ENCODE peak calls at places on chromosomes 4 and X, in five cellular contexts. One of them, this sample, is unnamed.

GRCh38 chrX:130117166-130117565 is 6.9 kb upstream of the ELF4 start:
- DNase-seq in heart right ventricle: no peak
- DNase-seq in globus pallidus: no peak
- DNase-seq in left ventricle myocardium superior: no peak
- DNase-seq in NCI-H2081: no peak
- DNase-seq in this sample: no peak

GRCh38 chrX:8987672-8988250 is 46.2 kb downstream of the FAM9B start:
- DNase-seq in left ventricle myocardium superior: no peak
- DNase-seq in NCI-H2081: no peak
- DNase-seq in heart right ventricle: no peak
- DNase-seq in globus pallidus: no peak
- DNase-seq in this sample: no peak

GRCh38 chr4:3217771-3218170 is 31.2 kb upstream of the MSANTD1 start:
- DNase-seq in left ventricle myocardium superior: peak; percentile 21
- DNase-seq in NCI-H2081: no peak
- DNase-seq in heart right ventricle: no peak
- DNase-seq in globus pallidus: no peak
- DNase-seq in this sample: no peak

GRCh38 chrX:135484636-135485289 is 35.7 kb upstream of the INTS6L start:
- DNase-seq in heart right ventricle: no peak
- DNase-seq in globus pallidus: peak; percentile 14
- DNase-seq in left ventricle myocardium superior: no peak
- DNase-seq in NCI-H2081: peak; percentile 31
- DNase-seq in this sample: no peak

GRCh38 chr4:15498356-15498755 is 28.7 kb downstream of the CC2D2A start:
- DNase-seq in left ventricle myocardium superior: no peak
- DNase-seq in globus pallidus: no peak
- DNase-seq in NCI-H2081: no peak
- DNase-seq in heart right ventricle: no peak
- DNase-seq in this sample: no peak

GRCh38 chrX:11381464-11381863 is 88.3 kb downstream of the AMELX start:
- DNase-seq in globus pallidus: peak; percentile 22
- DNase-seq in heart right ventricle: no peak
- DNase-seq in NCI-H2081: peak; percentile 26
- DNase-seq in left ventricle myocardium superior: no peak
- DNase-seq in this sample: no peak

GRCh38 chr4:36747277-36748129 is 466.1 kb downstream of the DTHD1 start:
- DNase-seq in NCI-H2081: no peak
- DNase-seq in heart right ventricle: no peak
- DNase-seq in left ventricle myocardium superior: no peak
- DNase-seq in globus pallidus: no peak
- DNase-seq in this sample: no peak

GRCh38 chrX:14027511-14028019 is 2.1 kb downstream of the GEMIN8 start:
- DNase-seq in heart right ventricle: no peak
- DNase-seq in globus pallidus: peak; percentile 80
- DNase-seq in left ventricle myocardium superior: no peak
- DNase-seq in NCI-H2081: no peak
- DNase-seq in this sample: no peak

GRCh38 chr4:24078347-24078962 is 188.6 kb upstream of the PPARGC1A start:
- DNase-seq in left ventricle myocardium superior: no peak
- DNase-seq in heart right ventricle: no peak
- DNase-seq in globus pallidus: no peak
- DNase-seq in NCI-H2081: no peak
- DNase-seq in this sample: no peak

GRCh38 chr4:8010618-8011017 is 71.0 kb upstream of the AFAP1 start:
- DNase-seq in NCI-H2081: peak; percentile 98
- DNase-seq in left ventricle myocardium superior: peak; percentile 35
- DNase-seq in globus pallidus: peak; percentile 82
- DNase-seq in heart right ventricle: no peak
- DNase-seq in this sample: peak; percentile 67

GRCh38 chr4:14289708-14290107 is 662.2 kb upstream of the BOD1L1 start:
- DNase-seq in heart right ventricle: no peak
- DNase-seq in NCI-H2081: no peak
- DNase-seq in globus pallidus: no peak
- DNase-seq in left ventricle myocardium superior: no peak
- DNase-seq in this sample: no peak

GRCh38 chr4:1723131-1723801 is 1.9 kb downstream of the TACC3 start:
- DNase-seq in globus pallidus: no peak
- DNase-seq in NCI-H2081: no peak
- DNase-seq in left ventricle myocardium superior: no peak
- DNase-seq in heart right ventricle: no peak
- DNase-seq in this sample: peak; percentile 67

GRCh38 chrX:103101280-103102042 is 8.5 kb upstream of the NXF3 start:
- DNase-seq in NCI-H2081: no peak
- DNase-seq in globus pallidus: no peak
- DNase-seq in heart right ventricle: no peak
- DNase-seq in left ventricle myocardium superior: no peak
- DNase-seq in this sample: no peak

GRCh38 chr4:158209825-158210807 is at the start of gene TMEM144:
- DNase-seq in globus pallidus: peak; percentile 96
- DNase-seq in NCI-H2081: peak; percentile 44
- DNase-seq in heart right ventricle: peak; percentile 88
- DNase-seq in left ventricle myocardium superior: peak; percentile 95
- DNase-seq in this sample: peak; percentile 96

GRCh38 chrX:77918568-77918967 is 8.1 kb downstream of the ATP7A start:
- DNase-seq in left ventricle myocardium superior: no peak
- DNase-seq in heart right ventricle: no peak
- DNase-seq in NCI-H2081: no peak
- DNase-seq in globus pallidus: no peak
- DNase-seq in this sample: no peak

GRCh38 chr4:137531121-137531520 is 1.2 kb downstream of the PCDH18 start:
- DNase-seq in globus pallidus: peak; percentile 33
- DNase-seq in left ventricle myocardium superior: no peak
- DNase-seq in NCI-H2081: no peak
- DNase-seq in heart right ventricle: no peak
- DNase-seq in this sample: no peak

GRCh38 chrX:138925330-138925729 is 213.8 kb upstream of the FGF13 start:
- DNase-seq in NCI-H2081: no peak
- DNase-seq in globus pallidus: no peak
- DNase-seq in left ventricle myocardium superior: no peak
- DNase-seq in heart right ventricle: no peak
- DNase-seq in this sample: no peak

GRCh38 chr4:125849869-125850268 is 535.1 kb downstream of the FAT4 start:
- DNase-seq in NCI-H2081: no peak
- DNase-seq in left ventricle myocardium superior: no peak
- DNase-seq in globus pallidus: no peak
- DNase-seq in heart right ventricle: no peak
- DNase-seq in this sample: no peak

GRCh38 chrX:1531106-1531890 is 5.7 kb downstream of the P2RY8 start:
- DNase-seq in NCI-H2081: no peak
- DNase-seq in left ventricle myocardium superior: no peak
- DNase-seq in globus pallidus: no peak
- DNase-seq in heart right ventricle: no peak
- DNase-seq in this sample: no peak

GRCh38 chr4:178632415-178632814 is 1190.2 kb upstream of the AGA start:
- DNase-seq in left ventricle myocardium superior: no peak
- DNase-seq in heart right ventricle: no peak
- DNase-seq in NCI-H2081: no peak
- DNase-seq in globus pallidus: no peak
- DNase-seq in this sample: no peak

GRCh38 chr4:52635130-52635529 is 24.0 kb downstream of the USP46 start:
- DNase-seq in left ventricle myocardium superior: no peak
- DNase-seq in heart right ventricle: no peak
- DNase-seq in NCI-H2081: no peak
- DNase-seq in globus pallidus: no peak
- DNase-seq in this sample: no peak

GRCh38 chrX:10117864-10118377 is 38.9 kb upstream of the CLCN4 start:
- DNase-seq in NCI-H2081: no peak
- DNase-seq in globus pallidus: no peak
- DNase-seq in heart right ventricle: no peak
- DNase-seq in left ventricle myocardium superior: no peak
- DNase-seq in this sample: no peak

GRCh38 chr4:121801715-121802075 is 572 bp downstream of the EXOSC9 start:
- DNase-seq in left ventricle myocardium superior: no peak
- DNase-seq in heart right ventricle: no peak
- DNase-seq in globus pallidus: no peak
- DNase-seq in NCI-H2081: no peak
- DNase-seq in this sample: no peak

GRCh38 chrX:63349307-63349706 is 1.8 kb downstream of the SPIN4 start:
- DNase-seq in left ventricle myocardium superior: no peak
- DNase-seq in NCI-H2081: peak; percentile 31
- DNase-seq in globus pallidus: peak; percentile 30
- DNase-seq in heart right ventricle: no peak
- DNase-seq in this sample: no peak

This sample was measured in Right ventricle myocardium inferior.